ENCODE peak calls at places on chromosomes 7 and 10, in nine cellular contexts. One of them, this sample, is unnamed.
A peak's percentile ranks its signal among the peaks of the same experiment; 100 is the strongest.

GRCh38 chr7:50415844-50416243 is 34.3 kb downstream of the FIGNL1 start:
- DNase-seq in endodermal cell: no peak
- DNase-seq in fibroblast of lung: no peak
- DNase-seq in endothelial cell of umbilical vein: no peak
- DNase-seq in PC-3: no peak
- DNase-seq in IMR-90: no peak
- DNase-seq in K562: no peak
- DNase-seq in Karpas-422: no peak
- DNase-seq in astrocyte: no peak
- DNase-seq in this sample: no peak

GRCh38 chr10:49366460-49366859 is 29.4 kb downstream of the DRGX start:
- DNase-seq in K562: no peak
- DNase-seq in Karpas-422: no peak
- DNase-seq in PC-3: no peak
- DNase-seq in astrocyte: no peak
- DNase-seq in endothelial cell of umbilical vein: no peak
- DNase-seq in fibroblast of lung: no peak
- DNase-seq in endodermal cell: no peak
- DNase-seq in IMR-90: no peak
- DNase-seq in this sample: no peak

GRCh38 chr7:101442426-101443070 is 79.9 kb downstream of the COL26A1 start:
- DNase-seq in K562: no peak
- DNase-seq in astrocyte: peak; percentile 6
- DNase-seq in endodermal cell: no peak
- DNase-seq in Karpas-422: no peak
- DNase-seq in IMR-90: no peak
- DNase-seq in fibroblast of lung: peak; percentile 3
- DNase-seq in endothelial cell of umbilical vein: no peak
- DNase-seq in PC-3: peak; percentile 60
- DNase-seq in this sample: no peak

GRCh38 chr10:51300617-51301350 is 226.5 kb downstream of the PRKG1 start:
- DNase-seq in PC-3: no peak
- DNase-seq in endodermal cell: no peak
- DNase-seq in Karpas-422: no peak
- DNase-seq in fibroblast of lung: no peak
- DNase-seq in endothelial cell of umbilical vein: no peak
- DNase-seq in astrocyte: no peak
- DNase-seq in K562: no peak
- DNase-seq in IMR-90: no peak
- DNase-seq in this sample: no peak

GRCh38 chr10:47372726-47373125 is 11.4 kb downstream of the ZNF488 start:
- DNase-seq in IMR-90: no peak
- DNase-seq in fibroblast of lung: no peak
- DNase-seq in endothelial cell of umbilical vein: no peak
- DNase-seq in PC-3: no peak
- DNase-seq in astrocyte: no peak
- DNase-seq in Karpas-422: no peak
- DNase-seq in endodermal cell: peak; percentile 31
- DNase-seq in K562: no peak
- DNase-seq in this sample: no peak

GRCh38 chr7:26410156-26410555 is 118.5 kb downstream of the SNX10 start:
- DNase-seq in astrocyte: no peak
- DNase-seq in Karpas-422: no peak
- DNase-seq in IMR-90: no peak
- DNase-seq in fibroblast of lung: no peak
- DNase-seq in endothelial cell of umbilical vein: no peak
- DNase-seq in PC-3: no peak
- DNase-seq in K562: no peak
- DNase-seq in endodermal cell: no peak
- DNase-seq in this sample: no peak

GRCh38 chr10:43855667-43856210 is 207.1 kb upstream of the ZNF32 start:
- DNase-seq in endodermal cell: no peak
- DNase-seq in K562: no peak
- DNase-seq in PC-3: no peak
- DNase-seq in fibroblast of lung: no peak
- DNase-seq in IMR-90: no peak
- DNase-seq in Karpas-422: peak; percentile 48
- DNase-seq in endothelial cell of umbilical vein: no peak
- DNase-seq in astrocyte: no peak
- DNase-seq in this sample: no peak

GRCh38 chr10:115384665-115385064 is 291.5 kb downstream of the ATRNL1 start:
- DNase-seq in endothelial cell of umbilical vein: no peak
- DNase-seq in K562: no peak
- DNase-seq in fibroblast of lung: no peak
- DNase-seq in astrocyte: no peak
- DNase-seq in endodermal cell: no peak
- DNase-seq in Karpas-422: no peak
- DNase-seq in PC-3: no peak
- DNase-seq in IMR-90: no peak
- DNase-seq in this sample: no peak

GRCh38 chr7:2244404-2244803 is 2.4 kb downstream of the NUDT1 start:
- DNase-seq in IMR-90: no peak
- DNase-seq in fibroblast of lung: no peak
- DNase-seq in K562: no peak
- DNase-seq in endodermal cell: no peak
- DNase-seq in astrocyte: no peak
- DNase-seq in endothelial cell of umbilical vein: no peak
- DNase-seq in Karpas-422: no peak
- DNase-seq in PC-3: no peak
- DNase-seq in this sample: no peak

GRCh38 chr10:88270871-88271713 is 312.0 kb downstream of the RNLS start:
- DNase-seq in fibroblast of lung: peak; percentile 94
- DNase-seq in endodermal cell: no peak
- DNase-seq in endothelial cell of umbilical vein: no peak
- DNase-seq in astrocyte: peak; percentile 91
- DNase-seq in IMR-90: peak; percentile 71
- DNase-seq in Karpas-422: no peak
- DNase-seq in K562: no peak
- DNase-seq in PC-3: no peak
- DNase-seq in this sample: no peak

GRCh38 chr7:148925836-148926235 is 41.7 kb upstream of the EZH2 start:
- DNase-seq in PC-3: no peak
- DNase-seq in fibroblast of lung: no peak
- DNase-seq in endodermal cell: no peak
- DNase-seq in Karpas-422: no peak
- DNase-seq in endothelial cell of umbilical vein: no peak
- DNase-seq in astrocyte: no peak
- DNase-seq in IMR-90: no peak
- DNase-seq in K562: no peak
- DNase-seq in this sample: no peak

GRCh38 chr7:137508437-137509175 is 165.1 kb upstream of the PTN start:
- DNase-seq in K562: no peak
- DNase-seq in Karpas-422: no peak
- DNase-seq in endothelial cell of umbilical vein: peak; percentile 77
- DNase-seq in fibroblast of lung: peak; percentile 96
- DNase-seq in PC-3: peak; percentile 65
- DNase-seq in IMR-90: peak; percentile 90
- DNase-seq in astrocyte: peak; percentile 95
- DNase-seq in endodermal cell: no peak
- DNase-seq in this sample: peak; percentile 4

GRCh38 chr7:20744913-20745587 is 41.6 kb downstream of the SP8 start:
- DNase-seq in endodermal cell: no peak
- DNase-seq in K562: peak; percentile 11
- DNase-seq in IMR-90: no peak
- DNase-seq in astrocyte: peak; percentile 34
- DNase-seq in Karpas-422: no peak
- DNase-seq in endothelial cell of umbilical vein: no peak
- DNase-seq in PC-3: peak; percentile 55
- DNase-seq in fibroblast of lung: peak; percentile 39
- DNase-seq in this sample: no peak

GRCh38 chr10:112375721-112376577 is 2.0 kb downstream of the ACSL5 start:
- DNase-seq in endothelial cell of umbilical vein: peak; percentile 45
- DNase-seq in Karpas-422: peak; percentile 91
- DNase-seq in fibroblast of lung: peak; percentile 18
- DNase-seq in K562: no peak
- DNase-seq in astrocyte: no peak
- DNase-seq in PC-3: peak; percentile 45
- DNase-seq in endodermal cell: no peak
- DNase-seq in IMR-90: peak; percentile 49
- DNase-seq in this sample: no peak

GRCh38 chr7:47375590-47375989 is 206.3 kb downstream of the TNS3 start:
- DNase-seq in fibroblast of lung: peak; percentile 55
- DNase-seq in endothelial cell of umbilical vein: no peak
- DNase-seq in IMR-90: peak; percentile 26
- DNase-seq in astrocyte: peak; percentile 49
- DNase-seq in endodermal cell: no peak
- DNase-seq in K562: no peak
- DNase-seq in Karpas-422: no peak
- DNase-seq in PC-3: no peak
- DNase-seq in this sample: no peak

GRCh38 chr10:33152146-33152545 is 182.3 kb downstream of the NRP1 start:
- DNase-seq in fibroblast of lung: peak; percentile 49
- DNase-seq in Karpas-422: no peak
- DNase-seq in endodermal cell: no peak
- DNase-seq in astrocyte: no peak
- DNase-seq in IMR-90: no peak
- DNase-seq in endothelial cell of umbilical vein: no peak
- DNase-seq in K562: no peak
- DNase-seq in PC-3: no peak
- DNase-seq in this sample: no peak

GRCh38 chr10:94129393-94130130 is 135.8 kb downstream of the PLCE1 start:
- DNase-seq in IMR-90: peak; percentile 91
- DNase-seq in endodermal cell: no peak
- DNase-seq in K562: no peak
- DNase-seq in fibroblast of lung: peak; percentile 92
- DNase-seq in astrocyte: peak; percentile 89
- DNase-seq in endothelial cell of umbilical vein: no peak
- DNase-seq in PC-3: peak; percentile 17
- DNase-seq in Karpas-422: no peak
- DNase-seq in this sample: no peak

GRCh38 chr10:94123253-94123995 is 129.7 kb downstream of the PLCE1 start:
- DNase-seq in PC-3: peak; percentile 90
- DNase-seq in endothelial cell of umbilical vein: no peak
- DNase-seq in endodermal cell: no peak
- DNase-seq in astrocyte: peak; percentile 87
- DNase-seq in Karpas-422: no peak
- DNase-seq in fibroblast of lung: peak; percentile 93
- DNase-seq in K562: no peak
- DNase-seq in IMR-90: peak; percentile 93
- DNase-seq in this sample: no peak

GRCh38 chr10:94122247-94122646 is 128.5 kb downstream of the PLCE1 start:
- DNase-seq in Karpas-422: no peak
- DNase-seq in fibroblast of lung: peak; percentile 49
- DNase-seq in endodermal cell: no peak
- DNase-seq in astrocyte: peak; percentile 33
- DNase-seq in K562: no peak
- DNase-seq in endothelial cell of umbilical vein: no peak
- DNase-seq in PC-3: no peak
- DNase-seq in IMR-90: peak; percentile 29
- DNase-seq in this sample: no peak

DNA sequence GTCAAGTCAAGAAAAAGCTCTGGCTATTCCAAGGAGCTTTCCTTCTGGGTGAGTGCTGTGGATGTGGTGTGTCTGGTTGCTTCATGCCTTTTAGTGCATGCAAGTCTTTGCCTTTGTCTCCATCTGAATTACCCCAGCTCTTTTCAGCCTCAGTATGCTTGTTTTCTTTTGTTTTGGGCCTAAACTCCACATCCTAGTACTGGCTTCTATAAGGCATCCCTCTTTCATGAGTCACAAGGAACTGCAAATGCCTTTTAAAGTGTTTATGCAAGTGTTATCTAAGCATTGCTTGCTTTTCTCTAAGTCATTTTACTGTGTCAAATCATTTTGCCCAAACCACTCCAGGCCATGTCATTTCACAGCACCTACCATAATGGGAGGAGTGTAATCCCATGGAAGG is 132.1 kb downstream of the PLCE1 start:
- DNase-seq in Karpas-422: no peak
- DNase-seq in astrocyte: peak; percentile 85
- DNase-seq in fibroblast of lung: peak; percentile 90
- DNase-seq in endodermal cell: no peak
- DNase-seq in K562: no peak
- DNase-seq in PC-3: peak; percentile 70
- DNase-seq in IMR-90: peak; percentile 94
- DNase-seq in endothelial cell of umbilical vein: no peak
- DNase-seq in this sample: no peak
- H3K9ac ChIP-seq in Karpas-422: no peak overlapping the region
- H3K9ac ChIP-seq in astrocyte: peak overlapping the region; percentile 24
- H3K9ac ChIP-seq in fibroblast of lung: no peak overlapping the region
- H3K9ac ChIP-seq in endodermal cell: no peak overlapping the region
- H3K9ac ChIP-seq in K562: no peak overlapping the region
- H3K9ac ChIP-seq in PC-3: no peak overlapping the region
- H3K9ac ChIP-seq in IMR-90: no peak overlapping the region
- H3K9ac ChIP-seq in endothelial cell of umbilical vein: no peak overlapping the region
- H3K9ac ChIP-seq in this sample: no peak overlapping the region

GRCh38 chr10:60426425-60426824 is 36.8 kb upstream of the ANK3 start:
- DNase-seq in endothelial cell of umbilical vein: peak; percentile 71
- DNase-seq in IMR-90: peak; percentile 94
- DNase-seq in astrocyte: peak; percentile 96
- DNase-seq in fibroblast of lung: peak; percentile 96
- DNase-seq in endodermal cell: no peak
- DNase-seq in Karpas-422: no peak
- DNase-seq in K562: no peak
- DNase-seq in PC-3: peak; percentile 98
- DNase-seq in this sample: no peak
- H3K9ac ChIP-seq in endothelial cell of umbilical vein: no peak overlapping the region
- H3K9ac ChIP-seq in IMR-90: no peak overlapping the region
- H3K9ac ChIP-seq in astrocyte: peak overlapping the region; percentile 55
- H3K9ac ChIP-seq in fibroblast of lung: no peak overlapping the region
- H3K9ac ChIP-seq in endodermal cell: no peak overlapping the region
- H3K9ac ChIP-seq in Karpas-422: no peak overlapping the region
- H3K9ac ChIP-seq in K562: no peak overlapping the region
- H3K9ac ChIP-seq in PC-3: peak overlapping the region; percentile 64
- H3K9ac ChIP-seq in this sample: no peak overlapping the region

GRCh38 chr7:28480595-28480994 is 68.3 kb downstream of the CREB5 start:
- DNase-seq in PC-3: no peak
- DNase-seq in astrocyte: no peak
- DNase-seq in endothelial cell of umbilical vein: no peak
- DNase-seq in IMR-90: no peak
- DNase-seq in endodermal cell: no peak
- DNase-seq in Karpas-422: no peak
- DNase-seq in fibroblast of lung: peak; percentile 12
- DNase-seq in K562: no peak
- DNase-seq in this sample: no peak
- H3K9ac ChIP-seq in PC-3: no peak overlapping the region
- H3K9ac ChIP-seq in astrocyte: peak overlapping the region; percentile 35
- H3K9ac ChIP-seq in endothelial cell of umbilical vein: no peak overlapping the region
- H3K9ac ChIP-seq in IMR-90: no peak overlapping the region
- H3K9ac ChIP-seq in endodermal cell: no peak overlapping the region
- H3K9ac ChIP-seq in Karpas-422: no peak overlapping the region
- H3K9ac ChIP-seq in fibroblast of lung: no peak overlapping the region
- H3K9ac ChIP-seq in K562: no peak overlapping the region
- H3K9ac ChIP-seq in this sample: no peak overlapping the region

DNA sequence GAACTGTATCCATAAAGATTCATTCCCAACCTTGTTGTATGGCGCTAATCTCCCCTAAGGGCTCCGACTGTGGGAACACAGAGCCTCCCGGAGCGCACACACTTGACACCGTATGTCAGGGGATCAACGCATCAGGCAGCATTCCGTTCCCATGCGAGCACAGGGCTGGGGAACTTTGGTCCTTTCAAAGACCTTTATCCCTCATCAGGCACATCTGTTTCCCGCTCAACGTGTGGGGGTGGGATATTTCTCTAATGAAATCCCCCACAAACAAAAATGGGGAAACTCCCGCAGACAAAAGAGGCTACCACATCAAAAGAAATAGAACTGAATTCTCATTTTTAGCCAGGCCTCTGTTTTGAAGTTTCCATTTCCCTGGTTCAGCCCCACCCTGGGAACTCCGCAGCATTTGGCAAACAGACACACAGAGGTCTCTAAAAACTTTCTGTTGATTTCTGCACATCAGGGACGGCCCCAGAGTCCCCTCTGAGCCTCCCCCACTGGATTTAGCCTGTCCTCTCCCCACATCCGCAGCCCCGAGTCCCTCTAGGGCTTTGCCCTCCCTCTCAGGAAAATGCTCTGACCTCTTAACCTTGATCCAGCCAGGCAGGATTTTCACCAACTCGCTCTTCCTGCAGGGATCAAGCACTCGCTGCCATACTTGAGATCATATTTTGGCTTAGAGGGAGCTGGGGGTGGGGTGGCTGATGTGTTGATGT is 6.5 kb downstream of the CPA5 start:
- DNase-seq in endothelial cell of umbilical vein: peak; percentile 30
- DNase-seq in IMR-90: no peak
- DNase-seq in fibroblast of lung: no peak
- DNase-seq in PC-3: no peak
- DNase-seq in Karpas-422: no peak
- DNase-seq in K562: no peak
- DNase-seq in endodermal cell: no peak
- DNase-seq in astrocyte: no peak
- DNase-seq in this sample: no peak
- H3K9ac ChIP-seq in endothelial cell of umbilical vein: no peak overlapping the region
- H3K9ac ChIP-seq in IMR-90: no peak overlapping the region
- H3K9ac ChIP-seq in fibroblast of lung: peak overlapping the region; percentile 32
- H3K9ac ChIP-seq in PC-3: no peak overlapping the region
- H3K9ac ChIP-seq in Karpas-422: no peak overlapping the region
- H3K9ac ChIP-seq in K562: no peak overlapping the region
- H3K9ac ChIP-seq in endodermal cell: no peak overlapping the region
- H3K9ac ChIP-seq in astrocyte: no peak overlapping the region
- H3K9ac ChIP-seq in this sample: no peak overlapping the region